ENCODE peak calls at places on chromosomes 4 and X, in seven cellular contexts. One of them, this sample, is unnamed.

GRCh38 chr4:3442959-3443749 is 1.4 kb downstream of the HGFAC start:
- DNase-seq in cardiac muscle cell: peak; percentile 58
- DNase-seq in endodermal cell: peak; percentile 90
- DNase-seq in CD8-positive, alpha-beta T cell: peak; percentile 83
- DNase-seq in lung: no peak
- DNase-seq in breast epithelium: no peak
- DNase-seq in MM.1S: peak; percentile 41
- DNase-seq in this sample: no peak

GRCh38 chr4:161762796-161763195 is 401.0 kb downstream of the FSTL5 start:
- DNase-seq in cardiac muscle cell: no peak
- DNase-seq in endodermal cell: no peak
- DNase-seq in CD8-positive, alpha-beta T cell: no peak
- DNase-seq in lung: no peak
- DNase-seq in breast epithelium: no peak
- DNase-seq in MM.1S: no peak
- DNase-seq in this sample: no peak

GRCh38 chr4:26175016-26175786 is 145.6 kb upstream of the RBPJ start:
- DNase-seq in cardiac muscle cell: no peak
- DNase-seq in endodermal cell: no peak
- DNase-seq in CD8-positive, alpha-beta T cell: no peak
- DNase-seq in lung: no peak
- DNase-seq in breast epithelium: no peak
- DNase-seq in MM.1S: no peak
- DNase-seq in this sample: no peak

GRCh38 chr4:55635760-55636621 is at the start of gene NMU:
- DNase-seq in cardiac muscle cell: peak; percentile 70
- DNase-seq in endodermal cell: peak; percentile 85
- DNase-seq in CD8-positive, alpha-beta T cell: no peak
- DNase-seq in lung: peak; percentile 61
- DNase-seq in breast epithelium: no peak
- DNase-seq in MM.1S: peak; percentile 79
- DNase-seq in this sample: no peak

GRCh38 chr4:159487284-159487747 is 384.4 kb downstream of the RAPGEF2 start:
- DNase-seq in cardiac muscle cell: peak; percentile 84
- DNase-seq in endodermal cell: peak; percentile 84
- DNase-seq in CD8-positive, alpha-beta T cell: no peak
- DNase-seq in lung: no peak
- DNase-seq in breast epithelium: no peak
- DNase-seq in MM.1S: peak; percentile 68
- DNase-seq in this sample: peak; percentile 48

GRCh38 chr4:136106753-136107152 is 1425.5 kb downstream of the PCDH18 start:
- DNase-seq in cardiac muscle cell: no peak
- DNase-seq in endodermal cell: no peak
- DNase-seq in CD8-positive, alpha-beta T cell: no peak
- DNase-seq in lung: no peak
- DNase-seq in breast epithelium: no peak
- DNase-seq in MM.1S: no peak
- DNase-seq in this sample: no peak

GRCh38 chr4:3237266-3237665 is 11.7 kb upstream of the MSANTD1 start:
- DNase-seq in cardiac muscle cell: no peak
- DNase-seq in endodermal cell: no peak
- DNase-seq in CD8-positive, alpha-beta T cell: no peak
- DNase-seq in lung: no peak
- DNase-seq in breast epithelium: no peak
- DNase-seq in MM.1S: no peak
- DNase-seq in this sample: no peak

GRCh38 chr4:61583696-61584095 is 383.6 kb downstream of the ADGRL3 start:
- DNase-seq in cardiac muscle cell: no peak
- DNase-seq in endodermal cell: no peak
- DNase-seq in CD8-positive, alpha-beta T cell: no peak
- DNase-seq in lung: no peak
- DNase-seq in breast epithelium: no peak
- DNase-seq in MM.1S: no peak
- DNase-seq in this sample: no peak

GRCh38 chr4:127251423-127251822 is 381.3 kb upstream of the INTU start:
- DNase-seq in cardiac muscle cell: no peak
- DNase-seq in endodermal cell: no peak
- DNase-seq in CD8-positive, alpha-beta T cell: no peak
- DNase-seq in lung: no peak
- DNase-seq in breast epithelium: no peak
- DNase-seq in MM.1S: peak; percentile 13
- DNase-seq in this sample: no peak

GRCh38 chr4:99529218-99529617 is 18.4 kb downstream of the C4orf17 start:
- DNase-seq in cardiac muscle cell: no peak
- DNase-seq in endodermal cell: no peak
- DNase-seq in CD8-positive, alpha-beta T cell: no peak
- DNase-seq in lung: no peak
- DNase-seq in breast epithelium: no peak
- DNase-seq in MM.1S: no peak
- DNase-seq in this sample: no peak

GRCh38 chrX:70398899-70399298 is 24.2 kb upstream of the GDPD2 start:
- DNase-seq in cardiac muscle cell: no peak
- DNase-seq in endodermal cell: no peak
- DNase-seq in CD8-positive, alpha-beta T cell: no peak
- DNase-seq in lung: no peak
- DNase-seq in breast epithelium: no peak
- DNase-seq in MM.1S: no peak
- DNase-seq in this sample: no peak

GRCh38 chr4:54006755-54007154 is 57.6 kb downstream of the CHIC2 start:
- DNase-seq in cardiac muscle cell: no peak
- DNase-seq in endodermal cell: no peak
- DNase-seq in CD8-positive, alpha-beta T cell: no peak
- DNase-seq in lung: no peak
- DNase-seq in breast epithelium: no peak
- DNase-seq in MM.1S: no peak
- DNase-seq in this sample: no peak

GRCh38 chrX:150934453-150934852 is 36.0 kb upstream of the CD99L2 start:
- DNase-seq in cardiac muscle cell: no peak
- DNase-seq in endodermal cell: peak; percentile 92
- DNase-seq in CD8-positive, alpha-beta T cell: no peak
- DNase-seq in lung: no peak
- DNase-seq in breast epithelium: no peak
- DNase-seq in MM.1S: no peak
- DNase-seq in this sample: no peak

GRCh38 chr4:144906181-144906895 is 191.7 kb downstream of the ANAPC10 start:
- DNase-seq in cardiac muscle cell: no peak
- DNase-seq in endodermal cell: no peak
- DNase-seq in CD8-positive, alpha-beta T cell: no peak
- DNase-seq in lung: no peak
- DNase-seq in breast epithelium: no peak
- DNase-seq in MM.1S: peak; percentile 32
- DNase-seq in this sample: no peak

GRCh38 chr4:146637853-146638800 is 566 bp upstream of the POU4F2 start:
- DNase-seq in cardiac muscle cell: peak; percentile 18
- DNase-seq in endodermal cell: peak; percentile 80
- DNase-seq in CD8-positive, alpha-beta T cell: no peak
- DNase-seq in lung: no peak
- DNase-seq in breast epithelium: no peak
- DNase-seq in MM.1S: no peak
- DNase-seq in this sample: no peak

GRCh38 chr4:185144601-185145240 is 1.7 kb downstream of the SLC25A4 start:
- DNase-seq in cardiac muscle cell: no peak
- DNase-seq in endodermal cell: no peak
- DNase-seq in CD8-positive, alpha-beta T cell: no peak
- DNase-seq in lung: no peak
- DNase-seq in breast epithelium: no peak
- DNase-seq in MM.1S: no peak
- DNase-seq in this sample: no peak

GRCh38 chrX:39645059-39645895 is 452.5 kb downstream of the BCOR start:
- DNase-seq in cardiac muscle cell: no peak
- DNase-seq in endodermal cell: no peak
- DNase-seq in CD8-positive, alpha-beta T cell: no peak
- DNase-seq in lung: no peak
- DNase-seq in breast epithelium: no peak
- DNase-seq in MM.1S: no peak
- DNase-seq in this sample: no peak

GRCh38 chrX:119410027-119410819 is 11.1 kb downstream of the SLC25A43 start:
- DNase-seq in cardiac muscle cell: no peak
- DNase-seq in endodermal cell: peak; percentile 55
- DNase-seq in CD8-positive, alpha-beta T cell: no peak
- DNase-seq in lung: peak; percentile 71
- DNase-seq in breast epithelium: peak; percentile 53
- DNase-seq in MM.1S: no peak
- DNase-seq in this sample: no peak

GRCh38 chr4:188554413-188554812 is 415.2 kb downstream of the TRIML1 start:
- DNase-seq in cardiac muscle cell: no peak
- DNase-seq in endodermal cell: no peak
- DNase-seq in CD8-positive, alpha-beta T cell: no peak
- DNase-seq in lung: no peak
- DNase-seq in breast epithelium: no peak
- DNase-seq in MM.1S: no peak
- DNase-seq in this sample: no peak

GRCh38 chr4:61934201-61934600 is 734.1 kb downstream of the ADGRL3 start:
- DNase-seq in cardiac muscle cell: no peak
- DNase-seq in endodermal cell: no peak
- DNase-seq in CD8-positive, alpha-beta T cell: no peak
- DNase-seq in lung: no peak
- DNase-seq in breast epithelium: no peak
- DNase-seq in MM.1S: no peak
- DNase-seq in this sample: no peak

GRCh38 chr4:71872221-71872620 is 88.3 kb upstream of the GC start:
- DNase-seq in cardiac muscle cell: no peak
- DNase-seq in endodermal cell: no peak
- DNase-seq in CD8-positive, alpha-beta T cell: no peak
- DNase-seq in lung: no peak
- DNase-seq in breast epithelium: no peak
- DNase-seq in MM.1S: no peak
- DNase-seq in this sample: no peak

GRCh38 chr4:41141910-41142309 is 72.4 kb downstream of the APBB2 start:
- DNase-seq in cardiac muscle cell: no peak
- DNase-seq in endodermal cell: no peak
- DNase-seq in CD8-positive, alpha-beta T cell: no peak
- DNase-seq in lung: no peak
- DNase-seq in breast epithelium: no peak
- DNase-seq in MM.1S: no peak
- DNase-seq in this sample: no peak

DNA sequence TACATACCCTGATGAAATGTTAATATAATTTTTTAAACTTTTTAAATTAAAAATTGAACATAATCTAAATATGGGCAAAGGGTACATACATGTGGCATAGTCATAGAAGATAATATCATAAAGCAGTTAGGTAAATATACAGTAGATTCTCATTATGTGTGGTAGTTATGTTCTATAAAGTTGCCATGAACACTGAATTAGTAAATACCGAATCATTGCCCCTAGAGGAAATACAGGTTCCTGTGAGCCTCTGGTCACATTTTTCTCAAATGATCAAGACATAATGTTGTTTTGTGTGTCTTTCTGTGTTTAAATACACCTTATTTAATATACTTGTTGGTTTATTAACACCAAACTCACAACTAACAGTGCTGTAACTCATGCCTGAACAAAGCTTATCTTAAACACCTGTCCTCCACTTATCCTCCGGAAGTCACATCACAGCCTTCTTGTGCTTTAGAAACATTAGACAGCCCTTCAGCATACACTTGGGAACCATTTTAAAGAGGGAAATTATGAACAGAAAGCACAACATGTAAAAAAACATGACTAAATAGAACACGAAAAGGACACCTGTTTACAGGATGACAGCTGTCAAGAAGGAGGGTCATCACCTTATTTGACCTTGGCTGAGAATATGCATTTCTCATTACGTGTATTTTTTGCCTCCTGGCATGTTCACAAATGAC is 169.4 kb upstream of the NAP1L5 start:
- DNase-seq in cardiac muscle cell: no peak
- DNase-seq in endodermal cell: no peak
- DNase-seq in CD8-positive, alpha-beta T cell: no peak
- DNase-seq in lung: no peak
- DNase-seq in breast epithelium: no peak
- DNase-seq in MM.1S: peak; percentile 63
- DNase-seq in this sample: no peak
- H3K27ac ChIP-seq in cardiac muscle cell: no peak overlapping the region
- H3K27ac ChIP-seq in endodermal cell: no peak overlapping the region
- H3K27ac ChIP-seq in CD8-positive, alpha-beta T cell: no peak overlapping the region
- H3K27ac ChIP-seq in lung: no peak overlapping the region
- H3K27ac ChIP-seq in breast epithelium: no peak overlapping the region
- H3K27ac ChIP-seq in MM.1S: peak overlapping the region; percentile 66
- H3K27ac ChIP-seq in this sample: no peak overlapping the region

GRCh38 chrX:136687457-136687856 is 39.5 kb downstream of the CD40LG start:
- DNase-seq in cardiac muscle cell: no peak
- DNase-seq in endodermal cell: no peak
- DNase-seq in CD8-positive, alpha-beta T cell: no peak
- DNase-seq in lung: no peak
- DNase-seq in breast epithelium: no peak
- DNase-seq in MM.1S: no peak
- DNase-seq in this sample: no peak
- H3K27ac ChIP-seq in cardiac muscle cell: no peak overlapping the region
- H3K27ac ChIP-seq in endodermal cell: no peak overlapping the region
- H3K27ac ChIP-seq in CD8-positive, alpha-beta T cell: peak overlapping the region; percentile 24
- H3K27ac ChIP-seq in lung: no peak overlapping the region
- H3K27ac ChIP-seq in breast epithelium: no peak overlapping the region
- H3K27ac ChIP-seq in MM.1S: no peak overlapping the region
- H3K27ac ChIP-seq in this sample: no peak overlapping the region

GRCh38 chr4:108619372-108620100 is 840 bp upstream of the RPL34 start:
- DNase-seq in cardiac muscle cell: peak; percentile 3
- DNase-seq in endodermal cell: peak; percentile 44
- DNase-seq in CD8-positive, alpha-beta T cell: peak; percentile 55
- DNase-seq in lung: no peak
- DNase-seq in breast epithelium: no peak
- DNase-seq in MM.1S: no peak
- DNase-seq in this sample: no peak
- H3K27ac ChIP-seq in cardiac muscle cell: peak overlapping the region; percentile 6
- H3K27ac ChIP-seq in endodermal cell: no peak overlapping the region
- H3K27ac ChIP-seq in CD8-positive, alpha-beta T cell: peak overlapping the region; percentile 85
- H3K27ac ChIP-seq in lung: peak overlapping the region; percentile 76
- H3K27ac ChIP-seq in breast epithelium: peak overlapping the region; percentile 79
- H3K27ac ChIP-seq in MM.1S: no peak overlapping the region
- H3K27ac ChIP-seq in this sample: peak overlapping the region; percentile 67

DNA sequence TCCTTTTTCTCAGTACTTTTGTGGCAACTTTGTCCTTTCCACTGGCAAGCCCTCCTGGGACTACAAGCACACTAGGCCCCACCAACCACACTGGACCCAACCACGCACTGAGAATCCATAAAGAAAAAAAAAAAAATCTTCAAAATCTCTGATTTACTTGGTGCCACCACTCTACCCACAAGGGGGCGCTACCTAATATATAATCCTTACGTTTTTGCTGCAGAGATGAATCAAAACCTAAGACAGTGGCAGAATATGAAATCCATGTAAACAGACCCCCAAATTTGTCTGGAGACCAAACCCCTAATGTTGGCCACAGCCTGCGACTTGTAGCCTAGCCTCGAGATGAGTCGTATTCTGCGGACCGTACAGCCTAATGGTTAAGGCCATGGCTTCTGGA is 63.5 kb upstream of the ARHGAP36 start:
- DNase-seq in cardiac muscle cell: peak; percentile 72
- DNase-seq in endodermal cell: peak; percentile 59
- DNase-seq in CD8-positive, alpha-beta T cell: no peak
- DNase-seq in lung: no peak
- DNase-seq in breast epithelium: no peak
- DNase-seq in MM.1S: peak; percentile 43
- DNase-seq in this sample: no peak
- H3K27ac ChIP-seq in cardiac muscle cell: no peak overlapping the region
- H3K27ac ChIP-seq in endodermal cell: no peak overlapping the region
- H3K27ac ChIP-seq in CD8-positive, alpha-beta T cell: no peak overlapping the region
- H3K27ac ChIP-seq in lung: no peak overlapping the region
- H3K27ac ChIP-seq in breast epithelium: no peak overlapping the region
- H3K27ac ChIP-seq in MM.1S: no peak overlapping the region
- H3K27ac ChIP-seq in this sample: no peak overlapping the region